ENCODE peak calls at places on chromosomes 7 and 10, in five cellular contexts. F is heart left ventricle; V is left lung; H is CD8-positive, alpha-beta memory T cell; P is A549. Y is an unnamed sample.

GRCh38 chr10:128084991-128085390 is 41.2 kb downstream of the MKI67 start:
- DNase-seq in H (no peak), V (no peak), P (no peak), F (no peak), Y (no peak)

GRCh38 chr7:6221340-6222319 is 50.8 kb downstream of the CYTH3 start:
- DNase-seq in V (no peak), F (no peak), H (peak), P (no peak), Y (no peak)

GRCh38 chr10:1660386-1660785 is 76.9 kb downstream of the ADARB2 start:
- DNase-seq in V (no peak), H (no peak), F (no peak), P (no peak), Y (no peak)

GRCh38 chr10:126469692-126470091 is 81.4 kb upstream of the ADAM12 start:
- DNase-seq in H (no peak), P (no peak), F (no peak), V (no peak), Y (no peak)

GRCh38 chr10:34959786-34960185 is 130.4 kb downstream of the CUL2 start:
- DNase-seq in V (no peak), H (no peak), P (no peak), F (no peak), Y (no peak)

GRCh38 chr10:2968401-2968800 is 98.9 kb upstream of the PFKP start:
- DNase-seq in P (no peak), H (no peak), F (no peak), V (no peak), Y (no peak)

GRCh38 chr7:32802305-32802910 is 89.2 kb downstream of the KBTBD2 start:
- DNase-seq in H (no peak), P (no peak), V (no peak), F (no peak), Y (no peak)

GRCh38 chr7:97845622-97846203 is 26.5 kb downstream of the ASNS start:
- DNase-seq in V (no peak), F (no peak), P (peak), H (no peak), Y (no peak)

GRCh38 chr7:111853231-111853990 is 291.1 kb upstream of the IMMP2L start:
- DNase-seq in F (no peak), P (no peak), H (no peak), V (no peak), Y (no peak)

GRCh38 chr10:77974396-77975074 is 48.0 kb upstream of the DLG5 start:
- DNase-seq in F (no peak), H (no peak), P (peak), V (no peak), Y (no peak)

GRCh38 chr10:71515531-71516172 is 118.9 kb downstream of the CDH23 start:
- DNase-seq in V (no peak), P (no peak), H (no peak), F (no peak), Y (no peak)

GRCh38 chr7:13845601-13846000 is 143.9 kb downstream of the ETV1 start:
- DNase-seq in V (no peak), H (no peak), P (no peak), F (no peak), Y (no peak)

GRCh38 chr10:71207578-71207977 is 4.8 kb upstream of the UNC5B start:
- DNase-seq in F (no peak), P (no peak), H (no peak), V (no peak), Y (no peak)

GRCh38 chr10:124557167-124557566 is 95.5 kb downstream of the LHPP start:
- DNase-seq in F (peak), P (no peak), H (no peak), V (no peak), Y (no peak)

GRCh38 chr10:18144928-18145327 is 4.7 kb downstream of the CACNB2 start:
- DNase-seq in P (no peak), F (peak), V (no peak), H (no peak), Y (no peak)

GRCh38 chr7:69599211-69599878 is 1.1 kb downstream of the AUTS2 start:
- DNase-seq in F (no peak), H (no peak), V (no peak), P (peak), Y (peak)

GRCh38 chr7:46759711-46760480 is 822.0 kb downstream of the TNS3 start:
- DNase-seq in P (no peak), H (no peak), V (no peak), F (no peak), Y (no peak)

GRCh38 chr7:127587663-127588018 is 570 bp upstream of the ARF5 start:
- DNase-seq in P (no peak), F (peak), V (no peak), H (no peak), Y (no peak)

GRCh38 chr7:100166317-100166940 is 2.0 kb downstream of the GAL3ST4 start:
- DNase-seq in F (no peak), V (no peak), P (no peak), H (no peak), Y (peak)

GRCh38 chr7:46932656-46933424 is 649.1 kb downstream of the TNS3 start:
- DNase-seq in V (no peak), P (no peak), F (no peak), H (no peak), Y (no peak)

GRCh38 chr7:157881062-157881771 is 544.4 kb downstream of the DNAJB6 start:
- DNase-seq in P (no peak), F (no peak), V (no peak), H (no peak), Y (no peak)
- H3K27ac ChIP-seq in P (no peak), F (no peak), V (no peak), H (no peak), Y (no peak)

GRCh38 chr7:289756-290553 is at the start of gene FOXL3:
- DNase-seq in H (no peak), F (peak), V (no peak), P (no peak), Y (no peak)
- H3K4me3 ChIP-seq in H (no peak), F (peak), V (no peak), P (no peak), Y (no peak)

GRCh38 chr10:94879214-94879613 is 59.2 kb upstream of the CYP2C9 start:
- DNase-seq in H (no peak), F (no peak), V (no peak), P (no peak), Y (no peak)
- H3K27ac ChIP-seq in H (no peak), F (no peak), V (no peak), P (no peak), Y (no peak)

DNA sequence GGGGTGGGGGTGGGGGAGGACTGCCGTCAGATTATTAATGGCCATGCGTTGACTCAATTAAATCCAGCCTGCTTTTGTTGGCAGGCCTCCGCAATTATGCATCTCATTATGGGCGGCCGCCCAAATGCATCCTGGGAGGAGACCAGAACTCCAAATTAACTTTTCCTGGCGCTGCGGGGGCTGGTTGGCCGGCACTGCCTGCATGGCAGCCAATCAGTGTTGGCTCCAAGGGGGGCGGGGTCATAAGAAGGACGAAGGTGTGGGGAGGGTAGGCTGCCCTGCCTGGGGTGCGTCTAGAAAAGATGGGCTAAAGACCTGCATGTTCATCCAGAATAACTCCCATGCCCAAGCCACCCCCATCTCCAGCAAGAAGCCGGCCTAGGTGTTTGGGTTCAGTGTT is 83.8 kb upstream of the PAX2 start:
- DNase-seq in V (no peak), H (no peak), F (no peak), P (no peak), Y (no peak)
- H3K4me3 ChIP-seq in V (no peak), H (no peak), F (no peak), P (no peak), Y (no peak)

DNA sequence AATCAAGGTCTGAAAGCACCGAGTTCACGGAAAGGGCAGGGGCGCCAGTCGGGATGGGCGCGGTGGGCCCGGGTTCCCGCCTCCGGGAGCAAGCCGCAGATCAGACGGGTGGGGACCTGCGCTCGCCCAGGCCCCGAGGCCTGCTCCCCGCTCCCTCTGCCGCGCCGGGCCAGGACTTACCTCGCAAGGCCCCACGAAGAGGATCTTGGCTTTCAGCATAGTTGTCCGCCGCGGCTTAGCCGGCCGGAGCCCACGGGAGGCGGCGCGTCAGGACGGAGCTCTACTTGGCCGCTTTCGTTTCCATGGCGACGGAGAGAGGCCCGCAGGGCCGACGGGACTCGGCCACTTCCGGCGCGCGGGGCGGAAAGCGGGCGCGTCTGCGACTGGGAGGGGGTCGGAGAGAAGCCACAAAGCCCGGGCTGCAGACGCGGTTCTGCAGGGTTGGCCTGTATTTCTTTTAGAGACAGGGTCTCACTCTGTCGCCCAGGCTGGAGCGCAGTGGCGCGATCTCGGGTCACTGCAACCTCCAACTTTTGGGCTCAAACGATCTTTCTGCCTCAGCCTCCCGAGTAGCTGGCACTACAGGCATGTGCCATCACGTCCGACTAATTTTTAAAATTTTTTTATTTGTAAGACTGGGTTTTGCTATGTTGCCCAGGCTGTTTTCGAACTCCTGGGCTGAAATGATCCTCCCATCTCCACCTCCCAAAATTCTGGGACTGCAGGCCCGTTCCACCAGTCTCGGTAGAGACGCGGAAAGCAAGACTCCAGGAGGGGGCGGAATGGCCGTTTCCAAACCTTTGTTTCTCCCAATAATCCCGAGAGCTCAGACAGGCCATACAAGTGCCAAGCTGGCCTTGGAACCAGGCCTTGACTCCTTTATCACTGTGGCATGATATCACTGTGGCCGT is at the start of gene IFT22:
- DNase-seq in F (peak), V (peak), P (peak), H (peak), Y (peak)
- H3K27ac ChIP-seq in F (peak), V (peak), P (peak), H (peak), Y (no peak)

GRCh38 chr7:136956232-136956631 is 87.8 kb downstream of the CHRM2 start:
- DNase-seq in P (no peak), F (no peak), H (no peak), V (no peak), Y (no peak)

GRCh38 chr7:136958016-136958415 is 89.6 kb downstream of the CHRM2 start:
- DNase-seq in F (no peak), P (no peak), H (no peak), V (no peak), Y (no peak)

GRCh38 chr7:136953386-136953785 is 84.9 kb downstream of the CHRM2 start:
- DNase-seq in V (no peak), P (no peak), H (no peak), F (no peak), Y (no peak)

GRCh38 chr7:136957391-136957790 is 88.9 kb downstream of the CHRM2 start:
- DNase-seq in F (no peak), P (no peak), H (no peak), V (no peak), Y (no peak)

GRCh38 chr7:136956671-136957070 is 88.2 kb downstream of the CHRM2 start:
- DNase-seq in V (no peak), F (no peak), P (no peak), H (no peak), Y (no peak)
- H3K4me3 ChIP-seq in V (no peak), F (no peak), P (no peak), H (no peak), Y (no peak)

DNA sequence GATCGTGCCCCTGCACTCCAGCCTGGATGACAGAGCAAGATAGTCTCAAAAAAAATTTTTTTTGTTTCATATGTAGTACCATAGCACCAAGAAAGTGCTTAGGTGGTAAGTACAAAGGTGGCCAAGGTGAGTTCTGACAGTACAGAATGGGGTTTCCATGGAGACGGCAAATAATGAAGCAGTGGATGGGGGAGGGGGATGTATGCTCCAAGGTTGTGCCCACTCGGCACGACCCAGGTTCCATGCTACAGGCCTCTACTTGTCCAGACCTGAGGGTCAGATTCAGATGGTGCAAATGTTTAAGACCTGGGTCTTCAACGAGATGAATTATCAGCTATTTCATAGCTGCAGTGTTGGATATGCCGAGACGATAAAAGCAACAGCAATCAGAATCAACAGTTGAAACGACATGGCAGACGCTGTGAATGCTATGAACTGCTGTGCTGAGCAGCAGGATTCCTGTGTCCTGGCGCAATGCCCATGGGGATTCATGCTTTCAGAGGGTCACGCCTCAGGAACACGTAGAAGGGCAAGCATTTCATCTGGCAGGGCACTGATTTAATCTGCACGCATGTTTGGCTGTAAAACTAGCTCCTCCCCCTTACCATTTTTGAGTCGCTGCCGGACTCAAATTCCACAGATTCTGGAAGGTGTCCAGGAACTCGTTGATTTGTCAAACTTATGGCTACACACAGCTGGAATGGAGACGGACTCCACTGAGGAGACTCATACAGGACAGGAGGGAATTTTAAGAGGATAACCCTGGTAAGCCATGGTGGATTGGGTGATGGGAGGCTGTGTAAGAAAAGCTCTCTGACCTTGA is 256.5 kb downstream of the FRMD4A start:
- DNase-seq in F (peak), P (peak), H (no peak), V (peak), Y (peak)
- H3K27ac ChIP-seq in F (no peak), P (peak), H (no peak), V (peak), Y (no peak)

DNA sequence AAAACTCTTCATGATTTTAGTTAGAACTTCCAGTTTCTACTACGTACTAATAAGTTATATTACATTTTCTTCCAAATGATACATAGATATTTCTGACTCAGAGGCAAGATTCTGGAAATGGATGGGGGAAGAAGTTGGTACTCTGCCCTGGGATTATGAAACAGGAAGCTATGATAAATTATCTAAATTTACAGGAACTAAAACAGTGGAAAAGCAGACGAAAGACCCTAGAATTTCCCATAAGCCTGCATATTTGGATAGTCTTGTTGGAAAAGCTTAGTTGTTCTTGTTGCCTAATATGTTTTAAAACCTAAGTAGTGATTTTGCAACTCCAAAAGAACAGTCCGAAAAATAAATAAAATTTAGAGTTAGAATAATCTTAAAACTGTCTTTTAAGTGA is 21.8 kb downstream of the CFAP69 start:
- DNase-seq in P (no peak), V (no peak), H (no peak), F (no peak), Y (no peak)
- H3K4me3 ChIP-seq in P (no peak), V (no peak), H (no peak), F (no peak), Y (no peak)

DNA sequence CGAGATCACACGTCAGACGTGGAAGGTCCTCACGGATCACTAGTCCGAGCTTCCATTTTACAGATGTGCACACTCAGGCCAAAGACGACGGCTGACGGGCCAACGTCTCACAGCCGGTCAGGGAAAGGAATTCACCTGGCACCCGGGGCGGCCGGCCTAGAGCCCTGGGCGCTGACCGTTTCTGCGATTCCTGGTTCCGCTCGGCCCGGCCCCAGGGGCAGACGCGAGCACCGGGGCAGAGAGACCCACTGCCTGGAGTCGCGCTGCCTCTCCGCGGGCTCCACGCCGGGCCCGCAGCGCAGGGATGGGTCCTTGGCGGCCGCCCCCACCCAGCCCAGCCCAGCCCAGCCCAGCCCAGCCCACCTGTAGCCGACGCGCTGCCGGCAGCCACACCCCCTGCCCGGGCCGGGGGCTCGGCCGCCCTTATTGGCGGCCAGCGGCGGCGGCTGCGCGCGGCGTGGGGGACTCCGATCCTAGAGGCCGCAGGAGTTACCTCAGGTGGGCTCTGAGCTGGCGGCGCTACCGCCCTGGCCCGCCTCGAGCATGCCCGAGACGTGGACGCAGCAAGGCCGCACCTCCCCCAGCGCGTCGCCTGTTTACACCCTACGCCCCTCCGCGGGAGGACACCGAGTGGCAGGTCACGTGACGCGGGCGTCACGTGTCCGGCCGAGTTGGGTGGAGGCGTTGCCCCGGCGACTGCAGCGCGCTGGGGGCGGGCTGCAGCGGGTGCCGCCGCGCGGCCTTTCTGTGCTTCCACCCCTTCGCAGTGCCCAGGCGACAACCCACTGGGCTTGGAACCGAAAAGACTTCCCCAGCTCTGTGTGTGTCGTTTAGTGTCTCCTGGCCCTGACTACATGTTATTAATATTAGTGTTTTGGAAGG is 78.1 kb downstream of the ZFAND4 start:
- DNase-seq in H (peak), P (peak), F (peak), V (peak), Y (peak)
- H3K27ac ChIP-seq in H (peak), P (peak), F (peak), V (peak), Y (no peak)